ENCODE peak calls at places on chromosomes 2 and 18, in five cellular contexts. V is mesenchymal stem cell, K is neuronal stem cell, M is H1, W is trophoblast cell. I is an unnamed sample.

GRCh38 chr2:11688222-11689069 is 18.5 kb upstream of the NTSR2 start:
- DNase-seq in M (no peak), K (peak), W (peak), V (peak), I (peak)

GRCh38 chr2:31187166-31187565 is 30.1 kb downstream of the CAPN14 start:
- DNase-seq in K (no peak), M (no peak), W (no peak), V (no peak), I (no peak)

GRCh38 chr2:11896386-11896785 is 150.0 kb downstream of the LPIN1 start:
- DNase-seq in M (no peak), K (peak), V (no peak), W (no peak), I (no peak)

GRCh38 chr2:240024766-240025165 is 376 bp downstream of the NDUFA10 start:
- DNase-seq in V (peak), K (peak), W (peak), M (no peak), I (no peak)

GRCh38 chr2:86224645-86225355 is 25.5 kb downstream of the MRPL35 start:
- DNase-seq in K (no peak), W (no peak), M (no peak), V (no peak), I (no peak)

GRCh38 chr2:41160439-41160838 is 708.5 kb upstream of the SLC8A1 start:
- DNase-seq in W (peak), K (no peak), M (no peak), V (peak), I (no peak)

GRCh38 chr18:67916142-67916541 is 399.6 kb upstream of the DSEL start:
- DNase-seq in V (no peak), M (no peak), K (no peak), W (no peak), I (no peak)

GRCh38 chr2:23420091-23420839 is 35.3 kb downstream of the KLHL29 start:
- DNase-seq in K (no peak), V (no peak), M (no peak), W (no peak), I (no peak)

GRCh38 chr18:48813833-48814489 is 136.8 kb downstream of the SMAD7 start:
- DNase-seq in V (no peak), K (no peak), W (no peak), M (no peak), I (peak)

GRCh38 chr2:207812058-207812857 is 42.6 kb upstream of the FZD5 start:
- DNase-seq in M (no peak), V (no peak), W (no peak), K (no peak), I (no peak)

GRCh38 chr2:192196451-192197194 is 1.9 kb upstream of the TMEFF2 start:
- DNase-seq in M (no peak), K (peak), W (no peak), V (peak), I (no peak)

GRCh38 chr18:34494359-34494696 is 215.8 kb upstream of the DTNA start:
- DNase-seq in V (no peak), M (no peak), W (no peak), K (no peak), I (peak)

GRCh38 chr18:56727399-56727798 is 76.2 kb downstream of the WDR7 start:
- DNase-seq in K (no peak), V (no peak), M (no peak), W (no peak), I (no peak)

GRCh38 chr2:106537047-106537446 is 49.9 kb downstream of the CD8B2 start:
- DNase-seq in W (peak), V (no peak), M (no peak), K (no peak), I (no peak)

GRCh38 chr2:106540886-106541285 is 53.7 kb downstream of the CD8B2 start:
- DNase-seq in W (no peak), K (no peak), M (no peak), V (no peak), I (no peak)

GRCh38 chr2:106536490-106536889 is 49.3 kb downstream of the CD8B2 start:
- DNase-seq in K (no peak), W (no peak), V (no peak), M (no peak), I (no peak)

GRCh38 chr2:106534471-106534870 is 47.3 kb downstream of the CD8B2 start:
- DNase-seq in V (no peak), W (no peak), K (no peak), M (no peak), I (no peak)

GRCh38 chr2:106537711-106538275 is 50.6 kb downstream of the CD8B2 start:
- DNase-seq in V (no peak), K (peak), W (peak), M (no peak), I (no peak)
- H2BK12ac ChIP-seq in V (no peak), K (no peak), W (no peak), M (no peak), I (no peak)

DNA sequence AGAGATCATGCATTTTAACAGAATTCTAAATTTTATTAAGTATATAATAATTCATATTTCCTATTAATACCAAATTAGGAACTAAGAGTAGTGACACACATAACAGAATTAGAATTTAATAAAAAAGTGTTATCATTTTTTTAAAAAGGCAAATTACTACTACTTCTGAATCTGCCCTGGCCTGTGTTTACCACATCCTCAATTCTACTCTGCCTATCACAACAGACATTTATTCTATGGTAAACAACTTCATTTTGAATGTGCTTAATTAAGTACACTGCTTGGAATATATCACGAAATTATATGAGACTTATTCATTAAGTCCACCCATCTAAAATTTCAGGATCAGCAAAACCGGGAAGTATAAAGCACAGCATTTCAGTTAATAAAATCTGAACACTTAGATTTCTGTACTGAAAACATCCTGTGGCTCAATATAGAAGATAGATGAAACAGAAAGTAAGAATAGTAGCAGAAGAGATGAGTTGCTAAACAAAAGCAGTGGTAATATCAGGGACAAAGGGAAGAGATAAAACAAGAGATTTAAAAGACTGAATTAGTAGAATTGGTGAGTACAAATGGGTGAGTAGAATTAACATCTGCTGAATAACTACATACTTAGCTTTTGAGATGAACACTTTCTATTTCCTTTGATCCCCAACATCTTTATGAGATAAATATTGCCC is 3.7 kb downstream of the SMC6 start:
- DNase-seq in W (no peak), K (no peak), V (no peak), M (no peak), I (no peak)
- H2AK5ac ChIP-seq in W (no peak), K (no peak), V (no peak), M (no peak), I (no peak)

GRCh38 chr2:189860161-189860560 is 75.9 kb downstream of the PMS1 start:
- DNase-seq in M (no peak), K (no peak), V (no peak), W (no peak), I (no peak)
- H3K14ac ChIP-seq in M (no peak), K (no peak), V (no peak), W (no peak), I (no peak)

GRCh38 chr2:224869601-224870000 is 153.4 kb upstream of the CCDC195 start:
- DNase-seq in M (no peak), V (peak), K (no peak), W (no peak), I (no peak)

GRCh38 chr2:224870341-224870740 is 154.2 kb upstream of the CCDC195 start:
- DNase-seq in W (no peak), M (no peak), K (no peak), V (no peak), I (no peak)

GRCh38 chr2:224875870-224876269 is 159.7 kb upstream of the CCDC195 start:
- DNase-seq in M (no peak), V (no peak), W (no peak), K (no peak), I (no peak)

GRCh38 chr2:224875153-224875552 is 159.0 kb upstream of the CCDC195 start:
- DNase-seq in W (no peak), K (no peak), M (no peak), V (no peak), I (no peak)

GRCh38 chr2:224871813-224872212 is 155.6 kb upstream of the CCDC195 start:
- DNase-seq in V (no peak), M (no peak), K (no peak), W (no peak), I (no peak)
- H2BK12ac ChIP-seq in V (no peak), M (no peak), K (no peak), W (no peak), I (no peak)

DNA sequence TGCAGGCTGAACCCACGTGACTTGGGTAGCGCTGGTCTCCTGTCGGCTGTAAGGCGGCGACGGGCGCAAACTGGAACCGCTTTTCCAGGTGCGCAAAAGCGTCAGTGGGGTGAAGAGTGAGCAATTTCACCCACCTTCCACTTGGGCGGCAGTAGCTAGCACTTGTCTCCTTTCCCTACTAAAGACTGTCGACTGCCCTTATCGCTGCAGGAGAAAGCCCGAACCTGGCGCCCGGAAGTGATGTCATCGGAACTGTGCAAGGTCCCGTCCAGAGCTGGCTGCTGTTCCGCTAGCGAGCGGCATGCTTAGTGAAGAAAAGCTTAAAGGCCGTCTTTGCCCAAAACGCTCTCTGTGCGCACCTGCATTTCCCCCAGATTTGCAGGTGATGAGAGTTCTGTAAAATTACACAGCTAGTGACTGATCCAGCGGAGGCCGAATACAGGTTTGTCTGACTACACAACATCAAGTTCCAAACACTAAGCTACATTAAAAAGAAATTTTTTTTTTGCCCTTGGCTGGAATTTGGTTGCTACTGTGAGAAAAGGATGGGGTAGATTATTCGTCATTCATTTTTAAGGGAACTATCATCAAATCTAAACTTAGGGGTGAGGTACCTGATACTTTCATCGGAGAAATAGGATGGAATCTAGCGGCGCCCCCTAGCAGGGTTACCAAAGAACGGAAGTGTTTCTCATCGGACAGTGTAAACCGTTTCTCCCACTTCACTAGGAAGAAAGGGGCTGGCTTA is at the start of gene OSGEPL1:
- DNase-seq in M (peak), W (peak), K (peak), V (peak), I (peak)
- H2AK5ac ChIP-seq in M (no peak), W (no peak), K (no peak), V (no peak), I (no peak)

GRCh38 chr18:23138470-23138869 is 3.2 kb downstream of the CABLES1 start:
- DNase-seq in W (no peak), V (no peak), M (no peak), K (no peak), I (no peak)
- H3K14ac ChIP-seq in W (no peak), V (no peak), M (no peak), K (no peak), I (no peak)